ENCODE peak calls at places on chromosome 2, in five cellular contexts. T is thoracic aorta, E is endothelial cell of umbilical vein, Y is mammary epithelial cell, P is kidney epithelial cell. L is an unnamed sample. For H3K36me3, the result is how much of the 10 kb centered on the place peaks cover.

GRCh38 chr2:24199968-24200590 is 25.2 kb downstream of the FAM228A start:
- DNase-seq in P (no peak), Y (no peak), E (no peak), T (no peak), L (no peak)

GRCh38 chr2:85310330-85310729 is 17.5 kb downstream of the TGOLN2 start:
- DNase-seq in Y (no peak), T (no peak), P (no peak), E (no peak), L (no peak)

GRCh38 chr2:24307961-24308360 is 52.4 kb downstream of the ITSN2 start:
- DNase-seq in Y (no peak), P (no peak), T (no peak), E (no peak), L (no peak)

GRCh38 chr2:212157011-212157410 is 381.6 kb downstream of the ERBB4 start:
- DNase-seq in E (no peak), Y (peak), P (no peak), T (no peak), L (no peak)

GRCh38 chr2:233964581-233964980 is 47.4 kb downstream of the TRPM8 start:
- DNase-seq in T (no peak), P (peak), Y (no peak), E (no peak), L (no peak)

GRCh38 chr2:121360566-121361300 is 75.7 kb upstream of the TFCP2L1 start:
- DNase-seq in T (peak), E (peak), Y (peak), P (peak), L (peak)

GRCh38 chr2:121897335-121897970 is 142.0 kb downstream of the TSN start:
- DNase-seq in T (no peak), Y (peak), P (no peak), E (peak), L (no peak)

GRCh38 chr2:200405599-200406298 is 99.3 kb downstream of the SPATS2L start:
- DNase-seq in T (no peak), E (peak), Y (peak), P (peak), L (no peak)

GRCh38 chr2:65193446-65193845 is 34.2 kb upstream of the ACTR2 start:
- DNase-seq in P (no peak), T (no peak), E (no peak), Y (no peak), L (no peak)

DNA sequence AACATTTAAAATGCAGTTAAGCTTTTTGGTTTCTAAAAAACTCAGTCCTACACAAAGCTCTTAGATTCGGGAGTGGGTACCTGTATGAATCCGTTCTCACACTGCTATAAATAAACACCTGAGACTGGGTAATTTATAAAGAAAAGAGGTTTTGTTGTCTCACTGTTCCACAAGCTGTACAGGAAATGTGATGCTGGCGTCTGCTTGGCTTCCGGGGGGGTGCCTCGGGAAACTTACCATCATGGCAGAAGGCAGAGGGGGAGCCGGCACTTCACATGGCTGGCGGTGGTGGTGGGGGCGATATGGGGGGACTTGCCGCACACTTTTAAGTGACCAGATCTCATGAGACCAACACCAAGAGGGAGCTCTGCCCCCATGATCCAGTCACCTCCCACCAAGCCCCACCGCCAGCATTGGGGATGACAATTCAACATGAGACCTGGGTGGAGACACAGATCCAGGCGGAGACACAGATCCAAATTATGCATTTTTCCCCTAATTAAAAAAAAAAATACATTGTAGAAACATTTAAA is 222.5 kb downstream of the GBX2 start:
- DNase-seq in T (no peak), Y (no peak), E (no peak), P (no peak), L (no peak)
- H3K36me3 ChIP-seq in T (under half), Y (under half), E (under half), P (under half), L (under half)

GRCh38 chr2:60066971-60067370 is 486.5 kb downstream of the BCL11A start:
- DNase-seq in E (no peak), P (no peak), Y (no peak), T (no peak), L (no peak)

GRCh38 chr2:60068755-60069154 is 484.7 kb downstream of the BCL11A start:
- DNase-seq in E (no peak), Y (no peak), T (no peak), P (no peak), L (no peak)

GRCh38 chr2:60066096-60066839 is 487.2 kb downstream of the BCL11A start:
- DNase-seq in Y (no peak), E (no peak), T (no peak), P (no peak), L (no peak)

GRCh38 chr2:60070166-60070565 is 483.3 kb downstream of the BCL11A start:
- DNase-seq in Y (no peak), P (no peak), T (no peak), E (no peak), L (no peak)

GRCh38 chr2:60064687-60065361 is 488.6 kb downstream of the BCL11A start:
- DNase-seq in P (no peak), Y (no peak), T (no peak), E (no peak), L (no peak)
- H3K4me3 ChIP-seq in P (no peak), Y (no peak), T (no peak), E (no peak), L (no peak)

DNA sequence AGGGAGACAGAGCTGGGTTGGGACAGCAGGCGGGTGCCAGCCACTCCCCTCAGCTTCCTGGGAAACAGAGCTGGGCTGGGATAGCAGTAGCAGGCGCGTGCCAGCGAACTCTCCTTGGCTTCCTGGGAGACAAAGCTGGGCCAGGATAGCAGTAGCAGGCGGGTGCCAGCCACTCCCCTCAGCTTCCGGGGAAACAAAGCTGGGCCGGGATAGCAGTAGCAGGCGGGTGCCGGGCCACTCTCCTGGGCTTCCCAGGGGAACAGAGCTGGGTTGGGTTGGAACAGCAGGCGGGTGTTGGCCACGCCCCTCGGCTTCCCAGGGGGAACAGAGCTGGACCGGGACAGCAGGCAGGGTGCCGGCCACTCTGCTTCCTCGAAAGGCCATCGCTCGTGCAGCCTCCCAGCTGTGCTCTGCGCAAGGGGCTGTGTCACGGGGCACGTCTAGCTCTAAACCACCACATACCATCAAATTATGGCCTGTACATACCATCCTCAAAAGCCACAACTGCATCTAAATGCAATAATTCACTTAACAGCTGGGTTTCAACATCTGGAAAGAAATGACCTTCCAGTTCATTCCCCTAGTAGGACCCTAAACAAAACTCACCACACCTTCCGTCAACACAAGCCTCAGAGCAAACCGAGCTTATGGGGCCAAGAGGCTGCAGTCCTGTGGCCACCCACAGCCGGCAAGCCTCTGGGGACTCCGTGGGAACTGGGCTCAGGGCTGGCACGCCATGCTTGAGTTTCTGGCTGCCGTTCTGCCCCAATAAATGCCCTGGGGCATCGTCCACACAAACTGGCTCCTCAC is 228.2 kb downstream of the TWIST2 start:
- DNase-seq in P (no peak), E (no peak), Y (no peak), T (no peak), L (no peak)
- H3K36me3 ChIP-seq in P (under half), E (under half), Y (under half), T (under half), L (under half)

GRCh38 chr2:18411571-18411970 is 148.9 kb downstream of the RDH14 start:
- DNase-seq in P (no peak), T (no peak), E (no peak), Y (no peak), L (no peak)

GRCh38 chr2:18413794-18414396 is 146.6 kb downstream of the RDH14 start:
- DNase-seq in Y (peak), T (no peak), E (peak), P (peak), L (no peak)

GRCh38 chr2:18410543-18410942 is 149.9 kb downstream of the RDH14 start:
- DNase-seq in Y (no peak), E (no peak), T (no peak), P (no peak), L (no peak)

DNA sequence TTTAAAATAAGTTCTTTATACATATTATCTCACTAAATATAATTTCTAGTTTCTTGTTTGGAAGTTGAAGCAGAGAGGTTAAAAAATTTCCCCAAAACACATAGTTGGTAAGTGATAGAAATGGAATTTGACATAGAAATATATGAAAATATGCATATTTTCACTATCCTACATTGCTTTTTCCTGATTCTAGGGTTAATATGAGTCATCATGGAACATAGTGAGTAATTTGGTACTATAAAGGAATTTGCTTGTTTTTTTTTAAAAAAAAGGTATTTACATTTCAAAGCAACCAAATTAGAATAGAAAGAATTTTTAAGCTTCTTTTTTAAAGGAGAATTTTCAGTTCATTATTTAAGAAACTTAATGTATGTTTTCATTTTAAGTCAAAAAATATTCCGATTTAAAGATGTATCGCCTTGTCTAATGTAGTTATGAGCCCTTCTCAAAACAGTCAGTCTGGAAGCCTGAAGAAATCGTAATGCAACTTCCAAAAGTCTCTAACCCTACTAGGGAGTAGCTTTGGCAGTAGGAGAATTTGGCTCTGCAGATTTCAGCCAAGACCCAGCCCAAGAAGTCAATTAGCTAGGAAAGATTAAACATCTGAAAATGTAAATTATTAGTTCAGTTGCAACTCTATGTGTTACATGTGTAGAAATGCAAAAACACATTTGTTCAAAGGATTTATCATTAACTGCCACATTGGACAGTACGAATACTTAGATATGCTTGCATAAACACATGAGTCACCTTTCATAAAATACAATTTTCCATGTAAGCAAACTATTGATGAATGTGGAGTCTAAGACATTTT is 147.3 kb downstream of the RDH14 start:
- DNase-seq in Y (no peak), E (peak), P (no peak), T (no peak), L (no peak)
- H3K4me3 ChIP-seq in Y (no peak), E (peak), P (no peak), T (no peak), L (no peak)

GRCh38 chr2:240594511-240595380 is 8.2 kb downstream of the CAPN10 start:
- DNase-seq in P (no peak), E (no peak), T (no peak), Y (no peak), L (peak)
- H3K36me3 ChIP-seq in P (under half), E (under half), T (under half), Y (under half), L (half or more)

GRCh38 chr2:3041841-3042600 is 335.6 kb downstream of the EIPR1 start:
- DNase-seq in T (no peak), P (no peak), Y (no peak), E (no peak), L (peak)
- H3K4me3 ChIP-seq in T (no peak), P (no peak), Y (no peak), E (no peak), L (no peak)

GRCh38 chr2:99159594-99159993 is 4.8 kb downstream of the LIPT1 start:
- DNase-seq in T (no peak), Y (no peak), P (no peak), E (no peak), L (no peak)
- H3K36me3 ChIP-seq in T (under half), Y (under half), P (under half), E (under half), L (half or more)

GRCh38 chr2:62457555-62457954 is 48.4 kb downstream of the TMEM17 start:
- DNase-seq in E (no peak), Y (no peak), P (no peak), T (no peak), L (no peak)

GRCh38 chr2:62456721-62457539 is 49.1 kb downstream of the TMEM17 start:
- DNase-seq in E (peak), Y (peak), T (peak), P (no peak), L (peak)

GRCh38 chr2:62458206-62459035 is 47.6 kb downstream of the TMEM17 start:
- DNase-seq in P (no peak), T (no peak), E (no peak), Y (peak), L (peak)

GRCh38 chr2:62459106-62459505 is 46.9 kb downstream of the TMEM17 start:
- DNase-seq in T (no peak), E (no peak), P (no peak), Y (no peak), L (no peak)

DNA sequence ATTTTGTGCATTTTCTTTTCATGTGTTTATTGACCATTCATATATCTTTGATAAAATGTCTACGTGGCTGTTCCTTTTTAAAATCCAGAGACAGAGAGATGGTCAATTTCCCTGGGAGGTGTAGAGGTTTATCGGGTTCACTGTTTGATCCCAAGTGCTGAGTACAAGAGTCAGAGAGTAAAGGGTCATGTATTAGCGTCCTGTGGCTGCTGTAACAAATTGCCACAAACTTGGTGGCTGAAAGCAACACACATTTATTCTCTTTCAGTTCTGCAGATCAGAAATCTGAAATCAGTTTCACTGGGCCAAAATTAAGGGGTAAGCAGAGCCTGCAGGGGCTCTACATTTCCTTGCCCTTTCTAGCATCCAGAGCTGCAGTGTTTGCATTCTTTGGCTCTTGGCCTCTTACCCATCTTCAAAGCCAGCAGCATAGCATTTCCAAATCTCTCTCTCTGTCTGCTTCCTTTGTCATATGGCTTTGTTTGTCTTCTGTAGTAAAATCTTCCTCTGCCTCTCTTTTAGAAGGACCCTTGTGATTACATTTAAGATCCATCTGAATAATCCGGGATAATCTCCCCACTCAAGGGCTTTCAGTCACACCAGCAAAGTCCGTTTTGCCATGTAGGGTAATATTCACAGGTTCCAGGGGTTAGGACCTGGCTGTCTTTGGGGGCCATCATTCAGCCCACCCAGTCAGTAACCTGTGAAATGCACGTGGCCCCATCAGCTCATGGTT is 49.9 kb downstream of the TMEM17 start:
- DNase-seq in E (no peak), P (no peak), Y (no peak), T (no peak), L (no peak)
- H3K4me3 ChIP-seq in E (no peak), P (no peak), Y (no peak), T (peak), L (no peak)

L was measured in psoas muscle.